ENCODE peak calls at places on chromosomes 4 and X, in ten cellular contexts. Z is stimulated activated CD4-positive, alpha-beta T cell treated with anti-CD3 and anti-CD28 coated beads, Interleukin-12 subunit alpha, Interleukin-12 subunit beta, amount 100 ng/mL, for 24 hours; H is lung; V is MCF 10A; X is NB4; Q is pancreas; J is iPS-NIHi11; O is DMS79; A is IMR-90; E is sigmoid colon. L is an unnamed sample.

GRCh38 chr4:181939199-181939945 is 303.8 kb upstream of the TENM3 start:
- DNase-seq in Z (no peak), H (no peak), V (peak), X (no peak), Q (no peak), J (peak), O (no peak), A (peak), E (no peak), L (no peak)

GRCh38 chr4:91171217-91171616 is 1044.0 kb downstream of the CCSER1 start:
- DNase-seq in Z (no peak), H (no peak), V (peak), X (no peak), Q (no peak), J (no peak), O (no peak), A (no peak), E (no peak), L (no peak)

GRCh38 chrX:72245461-72246089 is 6.7 kb upstream of the ERCC6L start:
- DNase-seq in Z (no peak), H (peak), V (peak), X (peak), Q (no peak), J (peak), O (no peak), A (peak), E (no peak), L (peak)

GRCh38 chr4:26317766-26318165 is 3.0 kb upstream of the RBPJ start:
- DNase-seq in Z (no peak), H (no peak), V (no peak), X (no peak), Q (no peak), J (no peak), O (no peak), A (no peak), E (no peak), L (no peak)

GRCh38 chr4:153655928-153656327 is 28.2 kb upstream of the TLR2 start:
- DNase-seq in Z (no peak), H (peak), V (peak), X (peak), Q (no peak), J (no peak), O (no peak), A (no peak), E (peak), L (no peak)

GRCh38 chrX:85359051-85359450 is 20.4 kb downstream of the POF1B start:
- DNase-seq in Z (no peak), H (no peak), V (no peak), X (no peak), Q (no peak), J (no peak), O (no peak), A (no peak), E (no peak), L (peak)

GRCh38 chr4:180234730-180235129 is 2008.5 kb upstream of the TENM3 start:
- DNase-seq in Z (no peak), H (no peak), V (peak), X (peak), Q (no peak), J (peak), O (no peak), A (no peak), E (no peak), L (no peak)

GRCh38 chrX:104568304-104568915 is 2.4 kb downstream of the IL1RAPL2 start:
- DNase-seq in Z (no peak), H (no peak), V (no peak), X (no peak), Q (peak), J (no peak), O (no peak), A (no peak), E (no peak), L (no peak)

GRCh38 chrX:41320393-41320792 is 13.6 kb upstream of the DDX3X start:
- DNase-seq in Z (no peak), H (no peak), V (no peak), X (no peak), Q (no peak), J (no peak), O (no peak), A (no peak), E (no peak), L (no peak)

GRCh38 chrX:38803286-38803608 is 2.0 kb downstream of the MID1IP1 start:
- DNase-seq in Z (no peak), H (no peak), V (no peak), X (no peak), Q (no peak), J (no peak), O (no peak), A (no peak), E (no peak), L (no peak)

GRCh38 chr4:40843696-40844095 is 93.9 kb downstream of the NSUN7 start:
- DNase-seq in Z (no peak), H (no peak), V (no peak), X (peak), Q (no peak), J (no peak), O (no peak), A (no peak), E (peak), L (no peak)

GRCh38 chrX:102154218-102154860 is 1.4 kb downstream of the BEX5 start:
- DNase-seq in Z (no peak), H (no peak), V (no peak), X (no peak), Q (no peak), J (no peak), O (peak), A (no peak), E (no peak), L (peak)

GRCh38 chr4:71389149-71389840 is 50.5 kb downstream of the SLC4A4 start:
- DNase-seq in Z (no peak), H (no peak), V (no peak), X (no peak), Q (no peak), J (no peak), O (no peak), A (peak), E (peak), L (no peak)

GRCh38 chrX:93673869-93674271 is at the start of gene FAM133A:
- DNase-seq in Z (no peak), H (no peak), V (no peak), X (no peak), Q (no peak), J (peak), O (no peak), A (peak), E (no peak), L (no peak)

GRCh38 chr4:16916719-16917337 is 18.4 kb upstream of the LDB2 start:
- DNase-seq in Z (peak), H (no peak), V (peak), X (peak), Q (no peak), J (peak), O (no peak), A (no peak), E (no peak), L (peak)

GRCh38 chr4:149897784-149898183 is 82.1 kb upstream of the IQCM start:
- DNase-seq in Z (no peak), H (no peak), V (peak), X (peak), Q (no peak), J (no peak), O (no peak), A (peak), E (no peak), L (no peak)

GRCh38 chrX:9311411-9312160 is 153.3 kb upstream of the TBL1X start:
- DNase-seq in Z (no peak), H (no peak), V (no peak), X (no peak), Q (no peak), J (no peak), O (no peak), A (peak), E (no peak), L (no peak)

GRCh38 chr4:135243960-135244561 is 1042.5 kb upstream of the PABPC4L start:
- DNase-seq in Z (no peak), H (no peak), V (no peak), X (no peak), Q (no peak), J (no peak), O (no peak), A (peak), E (no peak), L (no peak)

GRCh38 chr4:40916880-40917279 is 167.1 kb downstream of the NSUN7 start:
- DNase-seq in Z (no peak), H (peak), V (peak), X (peak), Q (no peak), J (peak), O (no peak), A (no peak), E (no peak), L (peak)

GRCh38 chrX:69539437-69539836 is 35.3 kb downstream of the NALF2 start:
- DNase-seq in Z (no peak), H (no peak), V (no peak), X (no peak), Q (no peak), J (no peak), O (peak), A (no peak), E (no peak), L (no peak)

GRCh38 chr4:112514449-112515277 is 1.3 kb downstream of the NEUROG2 start:
- DNase-seq in Z (no peak), H (no peak), V (no peak), X (no peak), Q (peak), J (peak), O (no peak), A (no peak), E (no peak), L (no peak)

GRCh38 chr4:16233569-16234177 is 7.4 kb upstream of the TAPT1 start:
- DNase-seq in Z (no peak), H (no peak), V (no peak), X (no peak), Q (no peak), J (no peak), O (no peak), A (no peak), E (no peak), L (no peak)

GRCh38 chr4:152808670-152809069 is 28.9 kb downstream of the ARFIP1 start:
- DNase-seq in Z (no peak), H (no peak), V (no peak), X (no peak), Q (no peak), J (no peak), O (no peak), A (no peak), E (no peak), L (no peak)

GRCh38 chr4:15410750-15411149 is 17.1 kb upstream of the C1QTNF7 start:
- DNase-seq in Z (no peak), H (no peak), V (no peak), X (peak), Q (no peak), J (no peak), O (no peak), A (no peak), E (no peak), L (no peak)

GRCh38 chr4:183182873-183183725 is 84.0 kb downstream of the WWC2 start:
- DNase-seq in Z (no peak), H (peak), V (peak), X (peak), Q (no peak), J (peak), O (no peak), A (peak), E (no peak), L (no peak)